ENCODE peak calls at places on chromosomes 4 and X, in nine cellular contexts. K is endothelial cell, H is fibroblast of the conjunctiva, S is AG20443, Q is HS-5, D is HFFc6, A is hippocampal formation, O is AML-193, L is ecto neural progenitor cell. T is an unnamed sample.

GRCh38 chrX:15579778-15580747 is 20.7 kb downstream of the ACE2 start:
- DNase-seq in O (no peak), Q (no peak), L (no peak), D (no peak), H (no peak), A (no peak), S (no peak), K (no peak), T (peak)

GRCh38 chr4:37243722-37244582 is 591 bp upstream of the NWD2 start:
- DNase-seq in Q (no peak), L (peak), H (no peak), K (peak), O (no peak), A (no peak), S (peak), D (no peak), T (no peak)

GRCh38 chr4:119627267-119628190 is 1.1 kb downstream of the PDE5A start:
- DNase-seq in A (no peak), H (peak), O (no peak), L (peak), D (peak), Q (no peak), K (peak), S (peak), T (peak)

GRCh38 chrX:38089173-38089982 is 83.0 kb downstream of the SYTL5 start:
- DNase-seq in H (no peak), D (no peak), S (no peak), Q (no peak), K (no peak), A (no peak), L (no peak), O (no peak), T (no peak)

GRCh38 chr4:3223346-3223745 is 25.6 kb upstream of the MSANTD1 start:
- DNase-seq in O (no peak), S (no peak), Q (no peak), H (no peak), A (no peak), K (no peak), D (no peak), L (no peak), T (no peak)

GRCh38 chr4:3745886-3746656 is 20.1 kb upstream of the ADRA2C start:
- DNase-seq in K (no peak), O (no peak), H (no peak), A (no peak), D (peak), L (no peak), S (no peak), Q (no peak), T (no peak)

GRCh38 chrX:93428497-93428896 is 244.9 kb downstream of the NAP1L3 start:
- DNase-seq in H (no peak), S (no peak), L (no peak), O (no peak), A (no peak), Q (no peak), D (no peak), K (no peak), T (no peak)

GRCh38 chr4:98363431-98363830 is 102.2 kb downstream of the RAP1GDS1 start:
- DNase-seq in Q (no peak), A (no peak), D (no peak), L (no peak), O (no peak), H (no peak), S (no peak), K (no peak), T (no peak)

GRCh38 chr4:73816814-73817213 is 19.7 kb upstream of the CXCL6 start:
- DNase-seq in S (peak), K (no peak), D (peak), A (no peak), L (no peak), Q (peak), H (peak), O (no peak), T (peak)

GRCh38 chrX:131729295-131729694 is 185.4 kb downstream of the OR13H1 start:
- DNase-seq in L (no peak), S (no peak), A (peak), D (no peak), O (no peak), H (peak), K (no peak), Q (no peak), T (no peak)

GRCh38 chrX:10611441-10612090 is 8.8 kb downstream of the MID1 start:
- DNase-seq in O (no peak), D (no peak), A (no peak), S (no peak), L (no peak), H (no peak), Q (no peak), K (no peak), T (no peak)

GRCh38 chrX:154121961-154122360 is 22.1 kb upstream of the OPN1LW start:
- DNase-seq in L (no peak), S (no peak), H (no peak), A (no peak), O (no peak), Q (no peak), K (no peak), D (no peak), T (no peak)

GRCh38 chr4:170589597-170590191 is 499.9 kb upstream of the AADAT start:
- DNase-seq in D (no peak), O (peak), Q (no peak), S (no peak), K (no peak), A (no peak), L (no peak), H (no peak), T (no peak)

GRCh38 chr4:153152453-153153338 is 51.5 kb upstream of the TRIM2 start:
- DNase-seq in H (no peak), S (peak), L (peak), D (no peak), K (peak), Q (no peak), A (peak), O (peak), T (no peak)

GRCh38 chrX:80388206-80388605 is 32.0 kb upstream of the TENT5D start:
- DNase-seq in K (no peak), L (no peak), Q (no peak), A (no peak), H (no peak), S (peak), O (no peak), D (no peak), T (peak)

GRCh38 chrX:20459410-20460350 is 193.0 kb upstream of the RPS6KA3 start:
- DNase-seq in A (no peak), S (no peak), O (no peak), H (no peak), L (no peak), D (no peak), K (no peak), Q (no peak), T (no peak)

GRCh38 chr4:114400531-114400930 is 198.1 kb upstream of the UGT8 start:
- DNase-seq in D (peak), K (no peak), S (no peak), A (no peak), L (no peak), Q (no peak), O (no peak), H (no peak), T (no peak)

GRCh38 chr4:153318696-153319320 is 25.7 kb upstream of the MND1 start:
- DNase-seq in A (peak), H (peak), S (peak), L (no peak), D (peak), Q (no peak), K (no peak), O (peak), T (no peak)

GRCh38 chr4:142875117-142875516 is 29.0 kb upstream of the INPP4B start:
- DNase-seq in O (no peak), L (peak), H (no peak), A (no peak), K (no peak), S (no peak), D (no peak), Q (no peak), T (no peak)

GRCh38 chr4:37793562-37793961 is 32.9 kb upstream of the PGM2 start:
- DNase-seq in A (no peak), H (peak), D (peak), O (peak), Q (no peak), K (no peak), L (no peak), S (peak), T (no peak)

GRCh38 chr4:7770675-7771050 is 169.0 kb downstream of the AFAP1 start:
- DNase-seq in L (no peak), K (no peak), O (no peak), D (no peak), H (no peak), A (no peak), S (no peak), Q (no peak), T (no peak)

GRCh38 chrX:139203681-139204575 is 326.6 kb upstream of the F9 start:
- DNase-seq in H (no peak), Q (no peak), S (peak), L (peak), D (no peak), K (peak), A (no peak), O (no peak), T (peak)

GRCh38 chr4:124060261-124060918 is 652.1 kb downstream of the ANKRD50 start:
- DNase-seq in L (no peak), S (peak), O (no peak), D (no peak), H (peak), K (no peak), Q (no peak), A (peak), T (peak)

GRCh38 chr4:168472920-168473319 is 7.4 kb downstream of the DDX60L start:
- DNase-seq in H (no peak), K (no peak), O (no peak), S (no peak), L (no peak), Q (no peak), A (no peak), D (no peak), T (no peak)

T was measured in MG63.